ENCODE peak calls at places on chromosomes 12 and 14, in nine cellular contexts. One of them, this sample, is unnamed.

GRCh38 chr12:93902736-93903562 is 225.8 kb downstream of the CRADD start:
- DNase-seq in gastrocnemius medialis: no peak
- DNase-seq in AG10803: no peak
- DNase-seq in heart right ventricle: no peak
- DNase-seq in NB4: no peak
- DNase-seq in bronchial epithelial cell: peak
- DNase-seq in left ventricle myocardium inferior: no peak
- DNase-seq in psoas muscle: no peak
- DNase-seq in heart left ventricle: no peak
- DNase-seq in this sample: no peak

GRCh38 chr12:131959137-131959536 is 9.4 kb downstream of the EP400 start:
- DNase-seq in gastrocnemius medialis: no peak
- DNase-seq in AG10803: no peak
- DNase-seq in heart right ventricle: no peak
- DNase-seq in NB4: no peak
- DNase-seq in bronchial epithelial cell: no peak
- DNase-seq in left ventricle myocardium inferior: no peak
- DNase-seq in psoas muscle: no peak
- DNase-seq in heart left ventricle: no peak
- DNase-seq in this sample: no peak

GRCh38 chr12:54853933-54854538 is at the start of gene MUCL1:
- DNase-seq in gastrocnemius medialis: no peak
- DNase-seq in AG10803: peak
- DNase-seq in heart right ventricle: no peak
- DNase-seq in NB4: peak
- DNase-seq in bronchial epithelial cell: peak
- DNase-seq in left ventricle myocardium inferior: no peak
- DNase-seq in psoas muscle: no peak
- DNase-seq in heart left ventricle: no peak
- DNase-seq in this sample: peak

GRCh38 chr14:54975856-54976255 is 51.0 kb downstream of the WDHD1 start:
- DNase-seq in gastrocnemius medialis: no peak
- DNase-seq in AG10803: peak
- DNase-seq in heart right ventricle: no peak
- DNase-seq in NB4: peak
- DNase-seq in bronchial epithelial cell: no peak
- DNase-seq in left ventricle myocardium inferior: no peak
- DNase-seq in psoas muscle: no peak
- DNase-seq in heart left ventricle: no peak
- DNase-seq in this sample: no peak

GRCh38 chr14:104659146-104659545 is 30.3 kb upstream of the INF2 start:
- DNase-seq in gastrocnemius medialis: no peak
- DNase-seq in AG10803: no peak
- DNase-seq in heart right ventricle: no peak
- DNase-seq in NB4: no peak
- DNase-seq in bronchial epithelial cell: no peak
- DNase-seq in left ventricle myocardium inferior: no peak
- DNase-seq in psoas muscle: no peak
- DNase-seq in heart left ventricle: no peak
- DNase-seq in this sample: no peak

GRCh38 chr14:64773046-64773445 is 68.8 kb downstream of the PLEKHG3 start:
- DNase-seq in gastrocnemius medialis: no peak
- DNase-seq in AG10803: no peak
- DNase-seq in heart right ventricle: no peak
- DNase-seq in NB4: peak
- DNase-seq in bronchial epithelial cell: no peak
- DNase-seq in left ventricle myocardium inferior: no peak
- DNase-seq in psoas muscle: no peak
- DNase-seq in heart left ventricle: no peak
- DNase-seq in this sample: no peak

GRCh38 chr12:97308576-97309198 is 153.9 kb upstream of the RMST start:
- DNase-seq in gastrocnemius medialis: no peak
- DNase-seq in AG10803: peak
- DNase-seq in heart right ventricle: no peak
- DNase-seq in NB4: peak
- DNase-seq in bronchial epithelial cell: peak
- DNase-seq in left ventricle myocardium inferior: no peak
- DNase-seq in psoas muscle: no peak
- DNase-seq in heart left ventricle: no peak
- DNase-seq in this sample: peak

GRCh38 chr14:54169254-54169924 is 212.8 kb upstream of the BMP4 start:
- DNase-seq in gastrocnemius medialis: no peak
- DNase-seq in AG10803: no peak
- DNase-seq in heart right ventricle: no peak
- DNase-seq in NB4: no peak
- DNase-seq in bronchial epithelial cell: peak
- DNase-seq in left ventricle myocardium inferior: no peak
- DNase-seq in psoas muscle: no peak
- DNase-seq in heart left ventricle: no peak
- DNase-seq in this sample: peak

GRCh38 chr12:75766263-75767160 is 255.1 kb upstream of the KRR1 start:
- DNase-seq in gastrocnemius medialis: no peak
- DNase-seq in AG10803: no peak
- DNase-seq in heart right ventricle: no peak
- DNase-seq in NB4: no peak
- DNase-seq in bronchial epithelial cell: peak
- DNase-seq in left ventricle myocardium inferior: no peak
- DNase-seq in psoas muscle: no peak
- DNase-seq in heart left ventricle: no peak
- DNase-seq in this sample: no peak

GRCh38 chr12:96255077-96255476 is 60.9 kb downstream of the ELK3 start:
- DNase-seq in gastrocnemius medialis: peak
- DNase-seq in AG10803: peak
- DNase-seq in heart right ventricle: peak
- DNase-seq in NB4: peak
- DNase-seq in bronchial epithelial cell: no peak
- DNase-seq in left ventricle myocardium inferior: peak
- DNase-seq in psoas muscle: peak
- DNase-seq in heart left ventricle: no peak
- DNase-seq in this sample: no peak

GRCh38 chr12:68040450-68041075 is 51.3 kb downstream of the IFNG-AS1 start:
- DNase-seq in gastrocnemius medialis: no peak
- DNase-seq in AG10803: peak
- DNase-seq in heart right ventricle: no peak
- DNase-seq in NB4: peak
- DNase-seq in bronchial epithelial cell: peak
- DNase-seq in left ventricle myocardium inferior: peak
- DNase-seq in psoas muscle: no peak
- DNase-seq in heart left ventricle: no peak
- DNase-seq in this sample: peak

GRCh38 chr12:128969480-128970055 is 116.3 kb downstream of the GLT1D1 start:
- DNase-seq in gastrocnemius medialis: no peak
- DNase-seq in AG10803: no peak
- DNase-seq in heart right ventricle: no peak
- DNase-seq in NB4: peak
- DNase-seq in bronchial epithelial cell: no peak
- DNase-seq in left ventricle myocardium inferior: no peak
- DNase-seq in psoas muscle: no peak
- DNase-seq in heart left ventricle: no peak
- DNase-seq in this sample: no peak

DNA sequence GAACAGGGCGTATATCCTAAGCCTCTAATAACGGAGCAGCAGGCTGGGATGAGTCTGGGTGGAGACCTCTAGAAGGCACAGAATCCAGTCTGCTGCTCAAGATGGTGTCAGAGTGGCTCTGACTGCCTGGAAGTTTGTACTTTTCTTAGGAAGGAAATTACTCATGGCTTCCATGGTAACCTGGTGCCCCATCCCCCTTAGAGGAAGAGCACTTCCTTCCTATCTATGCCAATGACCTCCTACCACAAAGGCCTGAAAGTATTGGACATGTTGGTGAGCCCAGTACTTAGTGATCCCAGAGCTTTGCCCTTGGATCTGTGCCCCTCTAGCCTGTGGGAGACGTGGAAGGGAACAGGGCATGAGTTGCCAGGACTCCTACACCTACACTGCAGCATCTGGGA is 1.5 kb downstream of the BATF start:
- DNase-seq in gastrocnemius medialis: no peak
- DNase-seq in AG10803: peak
- DNase-seq in heart right ventricle: no peak
- DNase-seq in NB4: peak
- DNase-seq in bronchial epithelial cell: peak
- DNase-seq in left ventricle myocardium inferior: no peak
- DNase-seq in psoas muscle: no peak
- DNase-seq in heart left ventricle: no peak
- DNase-seq in this sample: no peak
- H3K4me3 ChIP-seq in gastrocnemius medialis: no peak
- H3K4me3 ChIP-seq in AG10803: no peak
- H3K4me3 ChIP-seq in heart right ventricle: no peak
- H3K4me3 ChIP-seq in NB4: no peak
- H3K4me3 ChIP-seq in bronchial epithelial cell: no peak
- H3K4me3 ChIP-seq in left ventricle myocardium inferior: no peak
- H3K4me3 ChIP-seq in psoas muscle: no peak
- H3K4me3 ChIP-seq in heart left ventricle: no peak
- H3K4me3 ChIP-seq in this sample: no peak

GRCh38 chr12:51925400-51926063 is 18.2 kb downstream of the ACVRL1 start:
- DNase-seq in gastrocnemius medialis: no peak
- DNase-seq in AG10803: no peak
- DNase-seq in heart right ventricle: no peak
- DNase-seq in NB4: peak
- DNase-seq in bronchial epithelial cell: no peak
- DNase-seq in left ventricle myocardium inferior: no peak
- DNase-seq in psoas muscle: no peak
- DNase-seq in heart left ventricle: no peak
- DNase-seq in this sample: no peak

GRCh38 chr12:51926064-51926632 is 18.8 kb downstream of the ACVRL1 start:
- DNase-seq in gastrocnemius medialis: no peak
- DNase-seq in AG10803: no peak
- DNase-seq in heart right ventricle: no peak
- DNase-seq in NB4: no peak
- DNase-seq in bronchial epithelial cell: no peak
- DNase-seq in left ventricle myocardium inferior: no peak
- DNase-seq in psoas muscle: no peak
- DNase-seq in heart left ventricle: no peak
- DNase-seq in this sample: no peak

GRCh38 chr12:51924551-51925399 is 17.5 kb downstream of the ACVRL1 start:
- DNase-seq in gastrocnemius medialis: no peak
- DNase-seq in AG10803: no peak
- DNase-seq in heart right ventricle: no peak
- DNase-seq in NB4: no peak
- DNase-seq in bronchial epithelial cell: no peak
- DNase-seq in left ventricle myocardium inferior: no peak
- DNase-seq in psoas muscle: no peak
- DNase-seq in heart left ventricle: no peak
- DNase-seq in this sample: no peak

GRCh38 chr12:51923506-51924365 is 16.4 kb downstream of the ACVRL1 start:
- DNase-seq in gastrocnemius medialis: peak
- DNase-seq in AG10803: peak
- DNase-seq in heart right ventricle: peak
- DNase-seq in NB4: peak
- DNase-seq in bronchial epithelial cell: no peak
- DNase-seq in left ventricle myocardium inferior: peak
- DNase-seq in psoas muscle: peak
- DNase-seq in heart left ventricle: peak
- DNase-seq in this sample: no peak

GRCh38 chr12:51926718-51927117 is 19.4 kb downstream of the ACVRL1 start:
- DNase-seq in gastrocnemius medialis: no peak
- DNase-seq in AG10803: peak
- DNase-seq in heart right ventricle: no peak
- DNase-seq in NB4: peak
- DNase-seq in bronchial epithelial cell: peak
- DNase-seq in left ventricle myocardium inferior: no peak
- DNase-seq in psoas muscle: no peak
- DNase-seq in heart left ventricle: no peak
- DNase-seq in this sample: no peak
- TF ChIP-seq CTCF in gastrocnemius medialis: peak
- TF ChIP-seq CTCF in AG10803: peak
- TF ChIP-seq CTCF in heart right ventricle: no peak
- TF ChIP-seq CTCF in NB4: peak
- TF ChIP-seq CTCF in bronchial epithelial cell: peak
- TF ChIP-seq CTCF in left ventricle myocardium inferior: peak
- TF ChIP-seq CTCF in psoas muscle: peak
- TF ChIP-seq CTCF in heart left ventricle: peak
- TF ChIP-seq CTCF in this sample: peak

DNA sequence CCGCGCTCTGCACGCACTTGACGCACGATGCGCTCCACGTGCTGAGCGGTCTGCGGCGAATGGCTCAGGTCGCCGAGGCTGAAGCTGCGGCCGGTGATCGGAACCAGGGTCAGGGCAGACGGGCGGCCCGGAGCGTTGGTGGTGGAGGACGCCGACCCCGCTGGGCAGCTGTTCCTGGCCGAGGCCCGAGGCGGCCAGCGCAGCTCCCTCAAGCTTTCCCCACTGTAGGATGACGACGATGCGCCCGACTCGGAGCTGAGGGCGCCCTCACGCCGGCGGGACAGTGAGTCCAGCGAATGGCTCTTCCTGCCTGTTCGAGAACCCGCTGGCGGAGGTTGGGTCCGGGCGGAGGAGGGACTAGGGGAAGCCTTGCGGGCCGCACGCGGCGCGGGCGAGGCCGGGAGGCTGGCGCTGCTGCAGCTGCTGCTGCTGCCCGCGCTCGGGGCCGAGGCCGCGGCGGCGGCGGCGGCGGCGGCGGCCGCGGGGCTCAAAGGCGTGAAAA is 2.0 kb downstream of the CCDC177 start:
- DNase-seq in gastrocnemius medialis: no peak
- DNase-seq in AG10803: no peak
- DNase-seq in heart right ventricle: no peak
- DNase-seq in NB4: no peak
- DNase-seq in bronchial epithelial cell: no peak
- DNase-seq in left ventricle myocardium inferior: no peak
- DNase-seq in psoas muscle: no peak
- DNase-seq in heart left ventricle: peak
- DNase-seq in this sample: no peak
- H3K4me3 ChIP-seq in gastrocnemius medialis: peak
- H3K4me3 ChIP-seq in AG10803: no peak
- H3K4me3 ChIP-seq in heart right ventricle: peak
- H3K4me3 ChIP-seq in NB4: no peak
- H3K4me3 ChIP-seq in bronchial epithelial cell: no peak
- H3K4me3 ChIP-seq in left ventricle myocardium inferior: peak
- H3K4me3 ChIP-seq in psoas muscle: peak
- H3K4me3 ChIP-seq in heart left ventricle: peak
- H3K4me3 ChIP-seq in this sample: no peak

GRCh38 chr14:71321556-71322315 is 414.5 kb downstream of the PCNX1 start:
- DNase-seq in gastrocnemius medialis: no peak
- DNase-seq in AG10803: peak
- DNase-seq in heart right ventricle: no peak
- DNase-seq in NB4: peak
- DNase-seq in bronchial epithelial cell: peak
- DNase-seq in left ventricle myocardium inferior: no peak
- DNase-seq in psoas muscle: no peak
- DNase-seq in heart left ventricle: no peak
- DNase-seq in this sample: no peak

GRCh38 chr14:71319646-71320045 is 412.4 kb downstream of the PCNX1 start:
- DNase-seq in gastrocnemius medialis: no peak
- DNase-seq in AG10803: peak
- DNase-seq in heart right ventricle: no peak
- DNase-seq in NB4: peak
- DNase-seq in bronchial epithelial cell: peak
- DNase-seq in left ventricle myocardium inferior: no peak
- DNase-seq in psoas muscle: no peak
- DNase-seq in heart left ventricle: no peak
- DNase-seq in this sample: no peak

GRCh38 chr14:71322660-71323250 is 415.5 kb downstream of the PCNX1 start:
- DNase-seq in gastrocnemius medialis: no peak
- DNase-seq in AG10803: peak
- DNase-seq in heart right ventricle: no peak
- DNase-seq in NB4: peak
- DNase-seq in bronchial epithelial cell: peak
- DNase-seq in left ventricle myocardium inferior: no peak
- DNase-seq in psoas muscle: no peak
- DNase-seq in heart left ventricle: no peak
- DNase-seq in this sample: peak

GRCh38 chr14:71320107-71320733 is 413.0 kb downstream of the PCNX1 start:
- DNase-seq in gastrocnemius medialis: peak
- DNase-seq in AG10803: peak
- DNase-seq in heart right ventricle: peak
- DNase-seq in NB4: peak
- DNase-seq in bronchial epithelial cell: peak
- DNase-seq in left ventricle myocardium inferior: peak
- DNase-seq in psoas muscle: peak
- DNase-seq in heart left ventricle: peak
- DNase-seq in this sample: peak

GRCh38 chr14:71320734-71321555 is 413.7 kb downstream of the PCNX1 start:
- DNase-seq in gastrocnemius medialis: no peak
- DNase-seq in AG10803: peak
- DNase-seq in heart right ventricle: peak
- DNase-seq in NB4: peak
- DNase-seq in bronchial epithelial cell: peak
- DNase-seq in left ventricle myocardium inferior: peak
- DNase-seq in psoas muscle: peak
- DNase-seq in heart left ventricle: peak
- DNase-seq in this sample: no peak
- TF ChIP-seq CTCF in gastrocnemius medialis: no peak
- TF ChIP-seq CTCF in AG10803: no peak
- TF ChIP-seq CTCF in heart right ventricle: no peak
- TF ChIP-seq CTCF in NB4: no peak
- TF ChIP-seq CTCF in bronchial epithelial cell: no peak
- TF ChIP-seq CTCF in left ventricle myocardium inferior: no peak
- TF ChIP-seq CTCF in psoas muscle: no peak
- TF ChIP-seq CTCF in heart left ventricle: no peak
- TF ChIP-seq CTCF in this sample: no peak